ENCODE peak calls at places on chromosomes 6 and 20, in four cellular contexts. S, M, T and P are unnamed samples.

GRCh38 chr20:63132715-63133471 is 83.0 kb downstream of the YTHDF1 start:
- DNase-seq in S (no peak), M (no peak), T (no peak), P (no peak)

GRCh38 chr6:20203561-20204528 is 8.4 kb downstream of the MBOAT1 start:
- DNase-seq in S (no peak), M (no peak), T (no peak), P (no peak)

GRCh38 chr20:34459209-34459608 is 57.0 kb upstream of the DYNLRB1 start:
- DNase-seq in S (no peak), M (no peak), T (no peak), P (no peak)

GRCh38 chr6:135870722-135871121 is 19.2 kb downstream of the PDE7B start:
- DNase-seq in S (no peak), M (no peak), T (peak; percentile 88), P (peak; percentile 79)

GRCh38 chr20:57939499-57939898 is 229.7 kb upstream of the PMEPA1 start:
- DNase-seq in S (no peak), M (no peak), T (no peak), P (no peak)

GRCh38 chr6:82980086-82980485 is 85.6 kb downstream of the UBE3D start:
- DNase-seq in S (no peak), M (no peak), T (peak; percentile 87), P (peak; percentile 53)

GRCh38 chr6:33297956-33298772 is 578 bp downstream of the RGL2 start:
- DNase-seq in S (peak; percentile 83), M (peak; percentile 83), T (peak; percentile 85), P (peak; percentile 91)

GRCh38 chr6:150627601-150628012 is 27.9 kb downstream of the PLEKHG1 start:
- DNase-seq in S (no peak), M (no peak), T (peak; percentile 51), P (no peak)

GRCh38 chr6:2739335-2739734 is 11.4 kb downstream of the MYLK4 start:
- DNase-seq in S (no peak), M (no peak), T (peak; percentile 58), P (peak; percentile 23)

GRCh38 chr20:34473262-34473883 is 42.8 kb upstream of the DYNLRB1 start:
- DNase-seq in S (peak; percentile 73), M (peak; percentile 77), T (peak; percentile 66), P (peak; percentile 59)

GRCh38 chr20:58001381-58001780 is 227.1 kb downstream of the ANKRD60 start:
- DNase-seq in S (peak; percentile 84), M (no peak), T (no peak), P (no peak)

GRCh38 chr20:25418779-25419178 is 11.3 kb downstream of the GINS1 start:
- DNase-seq in S (no peak), M (no peak), T (peak; percentile 19), P (no peak)

GRCh38 chr6:94177429-94177828 is 758.1 kb upstream of the EPHA7 start:
- DNase-seq in S (no peak), M (no peak), T (no peak), P (no peak)

GRCh38 chr20:5621305-5621704 is 128.9 kb upstream of the SHLD1 start:
- DNase-seq in S (peak; percentile 89), M (no peak), T (no peak), P (peak; percentile 82)

GRCh38 chr20:36440370-36441026 is 100.8 kb upstream of the MYL9 start:
- DNase-seq in S (no peak), M (no peak), T (no peak), P (no peak)

GRCh38 chr20:36439040-36439730 is 102.1 kb upstream of the MYL9 start:
- DNase-seq in S (peak; percentile 86), M (peak; percentile 70), T (peak; percentile 67), P (peak; percentile 61)

GRCh38 chr20:36441416-36441815 is 99.9 kb upstream of the MYL9 start:
- DNase-seq in S (no peak), M (no peak), T (no peak), P (no peak)

GRCh38 chr20:36441027-36441414 is 100.3 kb upstream of the MYL9 start:
- DNase-seq in S (no peak), M (peak; percentile 43), T (no peak), P (no peak)

GRCh38 chr20:36439731-36440072 is 101.6 kb upstream of the MYL9 start:
- DNase-seq in S (no peak), M (no peak), T (no peak), P (no peak)
- TF ChIP-seq CTCF in S (no peak), M (no peak), T (no peak), P (no peak)

GRCh38 chr20:50720582-50720981 is 10.8 kb upstream of the PARD6B start:
- DNase-seq in S (no peak), M (no peak), T (no peak), P (no peak)

GRCh38 chr20:50716518-50716917 is 14.9 kb upstream of the PARD6B start:
- DNase-seq in S (no peak), M (no peak), T (no peak), P (no peak)

GRCh38 chr20:50719328-50719727 is 12.1 kb upstream of the PARD6B start:
- DNase-seq in S (no peak), M (no peak), T (no peak), P (no peak)

GRCh38 chr20:50717312-50717711 is 14.1 kb upstream of the PARD6B start:
- DNase-seq in S (no peak), M (no peak), T (no peak), P (no peak)

GRCh38 chr20:50717974-50718761 is 13.2 kb upstream of the PARD6B start:
- DNase-seq in S (no peak), M (no peak), T (no peak), P (no peak)
- TF ChIP-seq CTCF in S (no peak), M (no peak), T (no peak), P (no peak)

DNA sequence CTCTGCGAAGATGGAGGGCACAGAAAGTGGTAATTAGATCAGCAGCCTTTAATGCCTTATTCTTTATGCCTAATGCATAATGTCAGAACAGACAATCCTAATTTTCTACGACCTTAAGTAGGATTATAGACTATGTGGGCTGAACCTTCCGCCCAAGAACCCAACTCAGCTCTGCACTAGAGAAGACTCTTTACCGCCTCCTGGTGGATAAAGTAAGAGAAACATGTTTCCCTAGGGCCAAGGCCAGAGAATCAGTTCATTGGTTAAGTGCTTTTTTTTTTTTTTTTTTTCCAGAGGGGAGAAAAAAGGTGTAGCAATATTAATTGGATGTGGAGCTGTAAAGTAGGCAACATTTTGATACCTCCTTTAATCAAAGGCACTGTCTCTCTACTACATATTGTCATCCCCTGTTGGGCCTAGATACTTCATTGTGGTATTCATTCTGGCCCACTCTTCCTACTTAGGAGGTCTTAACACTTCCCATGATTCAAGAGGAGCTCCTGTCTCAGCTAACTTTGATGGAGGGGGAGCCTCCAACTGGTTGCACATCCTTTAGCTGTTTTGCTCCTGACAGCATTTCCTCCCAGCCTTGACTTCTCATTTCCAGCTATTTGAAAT is 124.9 kb upstream of the NRN1 start:
- DNase-seq in S (peak; percentile 22), M (peak; percentile 36), T (peak; percentile 5), P (peak; percentile 51)
- TF ChIP-seq CTCF in S (peak; percentile 62), M (peak; percentile 51), T (peak; percentile 28), P (peak; percentile 38)

GRCh38 chr6:147000545-147001488 is 203.4 kb upstream of the STXBP5 start:
- DNase-seq in S (no peak), M (no peak), T (peak; percentile 69), P (peak; percentile 28)
- TF ChIP-seq CTCF in S (no peak), M (no peak), T (no peak), P (no peak)